ENCODE peak calls at places on chromosomes 13 and 19, in nine cellular contexts. One of them, this sample, is unnamed.

GRCh38 chr19:13794388-13794751 is 873 bp upstream of the ZSWIM4 start:
- DNase-seq in ovary: peak
- DNase-seq in K562: no peak
- DNase-seq in stomach: peak
- DNase-seq in esophagus squamous epithelium: no peak
- DNase-seq in gastrocnemius medialis: peak
- DNase-seq in tibial nerve: peak
- DNase-seq in HCT116: no peak
- DNase-seq in GM12892: no peak
- DNase-seq in this sample: peak

GRCh38 chr19:10553087-10553667 is 9.5 kb downstream of the ATG4D start:
- DNase-seq in ovary: no peak
- DNase-seq in K562: no peak
- DNase-seq in stomach: no peak
- DNase-seq in esophagus squamous epithelium: no peak
- DNase-seq in gastrocnemius medialis: no peak
- DNase-seq in tibial nerve: no peak
- DNase-seq in HCT116: no peak
- DNase-seq in GM12892: no peak
- DNase-seq in this sample: no peak

GRCh38 chr19:35882074-35882832 is 13.9 kb downstream of the APLP1 start:
- DNase-seq in ovary: no peak
- DNase-seq in K562: peak
- DNase-seq in stomach: no peak
- DNase-seq in esophagus squamous epithelium: no peak
- DNase-seq in gastrocnemius medialis: no peak
- DNase-seq in tibial nerve: peak
- DNase-seq in HCT116: peak
- DNase-seq in GM12892: no peak
- DNase-seq in this sample: peak

GRCh38 chr13:49443327-49443688 is 556 bp downstream of the CAB39L start:
- DNase-seq in ovary: no peak
- DNase-seq in K562: no peak
- DNase-seq in stomach: no peak
- DNase-seq in esophagus squamous epithelium: no peak
- DNase-seq in gastrocnemius medialis: no peak
- DNase-seq in tibial nerve: no peak
- DNase-seq in HCT116: no peak
- DNase-seq in GM12892: no peak
- DNase-seq in this sample: no peak

GRCh38 chr13:40666905-40667621 is 622 bp upstream of the FOXO1 start:
- DNase-seq in ovary: peak
- DNase-seq in K562: peak
- DNase-seq in stomach: peak
- DNase-seq in esophagus squamous epithelium: peak
- DNase-seq in gastrocnemius medialis: peak
- DNase-seq in tibial nerve: no peak
- DNase-seq in HCT116: no peak
- DNase-seq in GM12892: peak
- DNase-seq in this sample: no peak

GRCh38 chr19:48053856-48054255 is 10.0 kb upstream of the CABP5 start:
- DNase-seq in ovary: no peak
- DNase-seq in K562: no peak
- DNase-seq in stomach: no peak
- DNase-seq in esophagus squamous epithelium: no peak
- DNase-seq in gastrocnemius medialis: no peak
- DNase-seq in tibial nerve: no peak
- DNase-seq in HCT116: no peak
- DNase-seq in GM12892: no peak
- DNase-seq in this sample: no peak

GRCh38 chr19:53908933-53909415 is at the start of gene CACNG7:
- DNase-seq in ovary: no peak
- DNase-seq in K562: no peak
- DNase-seq in stomach: no peak
- DNase-seq in esophagus squamous epithelium: no peak
- DNase-seq in gastrocnemius medialis: no peak
- DNase-seq in tibial nerve: no peak
- DNase-seq in HCT116: no peak
- DNase-seq in GM12892: no peak
- DNase-seq in this sample: no peak

GRCh38 chr13:109416001-109416400 is 370.4 kb downstream of the IRS2 start:
- DNase-seq in ovary: no peak
- DNase-seq in K562: no peak
- DNase-seq in stomach: no peak
- DNase-seq in esophagus squamous epithelium: no peak
- DNase-seq in gastrocnemius medialis: no peak
- DNase-seq in tibial nerve: no peak
- DNase-seq in HCT116: no peak
- DNase-seq in GM12892: no peak
- DNase-seq in this sample: peak

GRCh38 chr19:39230096-39230764 is 14.6 kb downstream of the IFNL3 start:
- DNase-seq in ovary: no peak
- DNase-seq in K562: no peak
- DNase-seq in stomach: no peak
- DNase-seq in esophagus squamous epithelium: no peak
- DNase-seq in gastrocnemius medialis: no peak
- DNase-seq in tibial nerve: no peak
- DNase-seq in HCT116: no peak
- DNase-seq in GM12892: no peak
- DNase-seq in this sample: no peak

GRCh38 chr19:3464797-3465235 is 15.5 kb downstream of the SMIM24 start:
- DNase-seq in ovary: no peak
- DNase-seq in K562: no peak
- DNase-seq in stomach: no peak
- DNase-seq in esophagus squamous epithelium: no peak
- DNase-seq in gastrocnemius medialis: peak
- DNase-seq in tibial nerve: no peak
- DNase-seq in HCT116: no peak
- DNase-seq in GM12892: no peak
- DNase-seq in this sample: no peak

GRCh38 chr19:39927524-39928356 is 6.7 kb downstream of the FCGBP start:
- DNase-seq in ovary: no peak
- DNase-seq in K562: no peak
- DNase-seq in stomach: peak
- DNase-seq in esophagus squamous epithelium: no peak
- DNase-seq in gastrocnemius medialis: no peak
- DNase-seq in tibial nerve: no peak
- DNase-seq in HCT116: no peak
- DNase-seq in GM12892: no peak
- DNase-seq in this sample: no peak

GRCh38 chr19:53867225-53868090 is at the start of gene MYADM:
- DNase-seq in ovary: peak
- DNase-seq in K562: peak
- DNase-seq in stomach: peak
- DNase-seq in esophagus squamous epithelium: peak
- DNase-seq in gastrocnemius medialis: peak
- DNase-seq in tibial nerve: peak
- DNase-seq in HCT116: peak
- DNase-seq in GM12892: peak
- DNase-seq in this sample: peak

GRCh38 chr13:77595166-77595810 is 59.8 kb downstream of the SCEL start:
- DNase-seq in ovary: no peak
- DNase-seq in K562: no peak
- DNase-seq in stomach: no peak
- DNase-seq in esophagus squamous epithelium: no peak
- DNase-seq in gastrocnemius medialis: no peak
- DNase-seq in tibial nerve: no peak
- DNase-seq in HCT116: no peak
- DNase-seq in GM12892: no peak
- DNase-seq in this sample: no peak

GRCh38 chr13:30805603-30806011 is 70.3 kb downstream of the ALOX5AP start:
- DNase-seq in ovary: no peak
- DNase-seq in K562: no peak
- DNase-seq in stomach: no peak
- DNase-seq in esophagus squamous epithelium: no peak
- DNase-seq in gastrocnemius medialis: no peak
- DNase-seq in tibial nerve: no peak
- DNase-seq in HCT116: peak
- DNase-seq in GM12892: no peak
- DNase-seq in this sample: no peak

GRCh38 chr13:59016250-59016649 is 1147.5 kb downstream of the DIAPH3 start:
- DNase-seq in ovary: no peak
- DNase-seq in K562: no peak
- DNase-seq in stomach: no peak
- DNase-seq in esophagus squamous epithelium: no peak
- DNase-seq in gastrocnemius medialis: no peak
- DNase-seq in tibial nerve: no peak
- DNase-seq in HCT116: no peak
- DNase-seq in GM12892: no peak
- DNase-seq in this sample: no peak

GRCh38 chr19:42601811-42602443 is 7.2 kb upstream of the CEACAM8 start:
- DNase-seq in ovary: no peak
- DNase-seq in K562: peak
- DNase-seq in stomach: no peak
- DNase-seq in esophagus squamous epithelium: no peak
- DNase-seq in gastrocnemius medialis: no peak
- DNase-seq in tibial nerve: no peak
- DNase-seq in HCT116: no peak
- DNase-seq in GM12892: no peak
- DNase-seq in this sample: peak

DNA sequence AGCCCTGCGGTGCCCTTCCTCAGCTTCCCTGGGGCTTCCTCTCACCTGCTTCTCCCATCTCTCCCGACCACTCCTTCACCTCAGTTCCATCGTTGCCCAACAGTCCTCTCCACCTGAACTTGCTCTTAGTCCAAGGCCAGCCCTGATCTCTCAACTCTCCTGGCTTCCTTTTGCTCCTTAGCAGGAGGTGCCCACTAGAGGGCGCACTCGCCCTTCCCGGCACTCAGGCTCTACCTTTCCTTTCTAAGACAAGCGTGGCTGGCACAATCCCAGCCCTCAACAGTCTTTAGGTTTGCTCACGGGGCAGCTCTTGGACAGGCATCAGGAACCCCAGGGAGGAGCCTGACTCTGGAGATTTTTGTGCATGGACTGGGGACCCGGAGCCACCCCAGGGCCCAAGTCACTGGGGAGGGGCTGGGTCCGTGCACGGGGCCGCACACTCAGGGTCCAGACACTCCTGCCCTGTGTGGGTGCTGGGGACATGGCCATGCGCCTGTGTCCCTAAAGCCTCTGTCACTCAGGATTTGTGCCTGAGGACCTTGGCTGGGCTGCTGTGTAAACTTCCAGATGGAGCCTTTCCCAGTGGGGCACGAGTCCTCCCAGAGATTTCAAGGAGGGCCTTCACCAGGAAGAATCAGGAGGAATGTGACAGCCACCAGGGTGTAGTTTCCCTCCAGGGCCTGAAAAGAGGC is 12.1 kb upstream of the CEACAM8 start:
- DNase-seq in ovary: no peak
- DNase-seq in K562: peak
- DNase-seq in stomach: peak
- DNase-seq in esophagus squamous epithelium: no peak
- DNase-seq in gastrocnemius medialis: no peak
- DNase-seq in tibial nerve: no peak
- DNase-seq in HCT116: peak
- DNase-seq in GM12892: peak
- DNase-seq in this sample: peak
- TF ChIP-seq POLR2A in ovary: no peak
- TF ChIP-seq POLR2A in K562: no peak
- TF ChIP-seq POLR2A in stomach: no peak
- TF ChIP-seq POLR2A in esophagus squamous epithelium: no peak
- TF ChIP-seq POLR2A in gastrocnemius medialis: no peak
- TF ChIP-seq POLR2A in tibial nerve: no peak
- TF ChIP-seq POLR2A in HCT116: no peak
- TF ChIP-seq POLR2A in GM12892: no peak
- TF ChIP-seq POLR2A in this sample: no peak

DNA sequence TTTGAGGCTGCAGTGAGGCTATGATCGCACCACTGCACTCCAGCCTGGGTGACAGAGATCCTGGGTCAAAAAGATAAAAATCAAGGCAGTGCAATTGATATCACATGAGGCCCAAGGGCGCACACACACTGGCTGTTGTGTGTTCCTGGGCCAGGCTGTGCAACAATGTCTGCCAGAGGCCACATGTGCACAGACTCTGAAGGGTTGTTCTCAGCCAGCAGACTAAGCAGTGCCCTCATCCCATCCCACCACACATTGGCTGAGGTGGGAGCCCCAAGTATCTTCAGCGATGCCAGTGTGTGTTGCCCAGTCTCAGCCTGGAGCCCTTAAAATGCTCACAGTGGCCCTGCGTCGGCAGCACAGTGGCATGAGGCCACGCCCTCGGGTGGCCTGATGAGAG is 12.6 kb downstream of the PEX11G start:
- DNase-seq in ovary: no peak
- DNase-seq in K562: no peak
- DNase-seq in stomach: no peak
- DNase-seq in esophagus squamous epithelium: no peak
- DNase-seq in gastrocnemius medialis: no peak
- DNase-seq in tibial nerve: no peak
- DNase-seq in HCT116: no peak
- DNase-seq in GM12892: no peak
- DNase-seq in this sample: no peak
- TF ChIP-seq POLR2A in ovary: no peak
- TF ChIP-seq POLR2A in K562: no peak
- TF ChIP-seq POLR2A in stomach: no peak
- TF ChIP-seq POLR2A in esophagus squamous epithelium: no peak
- TF ChIP-seq POLR2A in gastrocnemius medialis: no peak
- TF ChIP-seq POLR2A in tibial nerve: no peak
- TF ChIP-seq POLR2A in HCT116: no peak
- TF ChIP-seq POLR2A in GM12892: no peak
- TF ChIP-seq POLR2A in this sample: no peak

DNA sequence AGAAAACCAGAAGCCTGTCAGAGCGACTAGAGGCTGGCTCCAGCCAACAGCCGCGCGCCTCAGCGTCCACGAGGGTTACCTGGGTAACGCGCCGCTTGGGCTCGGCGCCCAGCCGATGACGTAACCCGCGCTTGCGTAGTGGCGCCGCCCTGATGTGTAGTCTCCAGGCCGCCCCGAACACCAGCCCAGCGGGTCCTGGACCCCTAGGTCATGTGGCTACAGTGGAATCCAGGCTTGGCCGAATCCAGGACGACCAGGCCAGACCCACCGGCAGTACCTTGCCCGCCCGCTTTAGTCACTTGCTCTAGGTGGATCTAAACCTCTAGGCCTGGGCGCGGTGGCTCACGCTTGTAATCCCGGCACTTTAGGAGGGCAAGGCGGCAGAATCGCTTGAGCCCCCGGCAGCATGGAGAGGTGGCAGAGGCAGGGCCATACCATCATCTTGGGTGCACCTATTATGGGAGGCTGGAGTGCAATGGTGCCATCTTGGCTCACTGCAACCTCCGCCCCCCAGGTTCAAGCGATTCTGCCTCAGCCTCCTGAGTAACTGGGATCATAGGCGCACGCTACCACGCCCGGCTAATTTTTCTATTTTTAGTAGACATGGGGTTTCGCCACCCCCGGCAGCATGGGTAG is 7.2 kb upstream of the ZNF606 start:
- DNase-seq in ovary: peak
- DNase-seq in K562: peak
- DNase-seq in stomach: peak
- DNase-seq in esophagus squamous epithelium: no peak
- DNase-seq in gastrocnemius medialis: peak
- DNase-seq in tibial nerve: peak
- DNase-seq in HCT116: no peak
- DNase-seq in GM12892: peak
- DNase-seq in this sample: peak
- TF ChIP-seq POLR2A in ovary: peak
- TF ChIP-seq POLR2A in K562: no peak
- TF ChIP-seq POLR2A in stomach: no peak
- TF ChIP-seq POLR2A in esophagus squamous epithelium: no peak
- TF ChIP-seq POLR2A in gastrocnemius medialis: no peak
- TF ChIP-seq POLR2A in tibial nerve: no peak
- TF ChIP-seq POLR2A in HCT116: no peak
- TF ChIP-seq POLR2A in GM12892: peak
- TF ChIP-seq POLR2A in this sample: peak

GRCh38 chr19:56125806-56126590 is 4.9 kb upstream of the ZNF787 start:
- DNase-seq in ovary: no peak
- DNase-seq in K562: peak
- DNase-seq in stomach: no peak
- DNase-seq in esophagus squamous epithelium: no peak
- DNase-seq in gastrocnemius medialis: peak
- DNase-seq in tibial nerve: no peak
- DNase-seq in HCT116: no peak
- DNase-seq in GM12892: no peak
- DNase-seq in this sample: peak
- TF ChIP-seq POLR2A in ovary: no peak
- TF ChIP-seq POLR2A in K562: no peak
- TF ChIP-seq POLR2A in stomach: no peak
- TF ChIP-seq POLR2A in esophagus squamous epithelium: no peak
- TF ChIP-seq POLR2A in gastrocnemius medialis: no peak
- TF ChIP-seq POLR2A in tibial nerve: no peak
- TF ChIP-seq POLR2A in HCT116: no peak
- TF ChIP-seq POLR2A in GM12892: no peak
- TF ChIP-seq POLR2A in this sample: no peak